ENCODE peak calls at places on chromosomes 13 and 19, in six cellular contexts. K is tibial nerve, Y is glutamatergic neuron, D is fibroblast of mammary gland, N is uterus, R is A673. B is an unnamed sample.

GRCh38 chr13:21061077-21061945 is at the start of gene LATS2:
- DNase-seq in K (peak), Y (peak), D (peak), N (peak), R (peak), B (peak)

GRCh38 chr13:109162248-109163051 is 533.0 kb downstream of the MYO16 start:
- DNase-seq in K (no peak), Y (no peak), D (no peak), N (no peak), R (no peak), B (no peak)

GRCh38 chr19:29576761-29577661 is 29.1 kb upstream of the POP4 start:
- DNase-seq in K (no peak), Y (no peak), D (peak), N (no peak), R (no peak), B (peak)

GRCh38 chr19:50551034-50551712 is 17.1 kb downstream of the LRRC4B start:
- DNase-seq in K (no peak), Y (peak), D (no peak), N (no peak), R (no peak), B (no peak)

GRCh38 chr13:19864339-19865309 is 1.2 kb upstream of the ZMYM5 start:
- DNase-seq in K (peak), Y (peak), D (peak), N (peak), R (peak), B (peak)

GRCh38 chr13:99827011-99827410 is 144.6 kb downstream of the ZIC5 start:
- DNase-seq in K (no peak), Y (no peak), D (no peak), N (no peak), R (no peak), B (no peak)

GRCh38 chr19:31742249-31742648 is 393.0 kb upstream of the TSHZ3 start:
- DNase-seq in K (no peak), Y (no peak), D (no peak), N (no peak), R (peak), B (no peak)

GRCh38 chr13:55230570-55230908 is 1910.2 kb upstream of the PRR20A start:
- DNase-seq in K (no peak), Y (no peak), D (no peak), N (no peak), R (no peak), B (no peak)

GRCh38 chr19:42154471-42155323 is 22.5 kb upstream of the POU2F2 start:
- DNase-seq in K (no peak), Y (no peak), D (no peak), N (no peak), R (no peak), B (no peak)

GRCh38 chr13:99322297-99323103 is 15.3 kb upstream of the GPR183 start:
- DNase-seq in K (no peak), Y (no peak), D (peak), N (no peak), R (no peak), B (peak)

GRCh38 chr13:51585234-51585672 is 991 bp downstream of the WDFY2 start:
- DNase-seq in K (no peak), Y (no peak), D (peak), N (no peak), R (no peak), B (no peak)

GRCh38 chr19:3024509-3024869 is 4.6 kb downstream of the TLE2 start:
- DNase-seq in K (no peak), Y (no peak), D (no peak), N (no peak), R (no peak), B (no peak)

GRCh38 chr19:49387936-49388372 is at the start of gene KASH5:
- DNase-seq in K (peak), Y (no peak), D (peak), N (peak), R (no peak), B (peak)

GRCh38 chr13:91741925-91742324 is 343.5 kb downstream of the GPC5 start:
- DNase-seq in K (no peak), Y (no peak), D (no peak), N (no peak), R (no peak), B (no peak)

GRCh38 chr13:28735481-28736029 is 16.8 kb upstream of the SLC46A3 start:
- DNase-seq in K (no peak), Y (no peak), D (no peak), N (no peak), R (no peak), B (no peak)

GRCh38 chr19:39494661-39495060 is 4.1 kb upstream of the DLL3 start:
- DNase-seq in K (no peak), Y (no peak), D (no peak), N (no peak), R (no peak), B (no peak)

GRCh38 chr13:107554355-107554905 is 660.9 kb downstream of the LIG4 start:
- DNase-seq in K (no peak), Y (peak), D (no peak), N (no peak), R (no peak), B (no peak)

GRCh38 chr19:12751635-12752034 is at the start of gene BEST2:
- DNase-seq in K (no peak), Y (no peak), D (no peak), N (no peak), R (no peak), B (no peak)

GRCh38 chr13:49042476-49042875 is 66.8 kb downstream of the FNDC3A start:
- DNase-seq in K (no peak), Y (no peak), D (no peak), N (no peak), R (no peak), B (no peak)

GRCh38 chr13:31191748-31192147 is 8.0 kb upstream of the B3GLCT start:
- DNase-seq in K (no peak), Y (no peak), D (no peak), N (no peak), R (no peak), B (no peak)
- TF ChIP-seq CTCF in K (no peak), Y (no peak), D (no peak), N (no peak), R (no peak), B (no peak)

DNA sequence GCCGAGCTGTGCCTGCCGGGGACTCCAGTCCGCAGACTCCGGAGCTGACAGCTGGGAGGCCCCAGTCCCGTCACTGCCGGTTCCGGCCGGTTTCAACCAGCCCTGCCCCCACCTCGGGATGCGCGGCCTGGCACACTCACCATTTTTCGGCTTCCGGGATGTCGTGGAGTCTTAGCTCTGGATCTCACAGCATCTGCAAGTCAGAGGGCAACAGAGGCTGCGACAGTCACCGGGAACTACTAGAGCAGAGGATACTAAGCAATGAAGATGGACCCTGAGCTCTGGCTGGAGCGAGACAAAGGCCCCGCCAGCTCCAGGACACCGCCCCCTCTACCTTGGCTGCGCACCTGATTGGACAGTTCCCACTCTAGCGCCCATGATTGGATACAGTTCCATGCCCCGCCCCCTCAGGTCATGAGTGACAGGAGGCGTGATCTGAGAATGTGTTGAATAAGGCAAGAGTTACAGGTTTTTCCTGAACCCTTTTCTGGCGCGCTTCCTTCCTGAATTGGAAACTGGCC is at the start of gene ZNF682:
- DNase-seq in K (peak), Y (peak), D (peak), N (peak), R (peak), B (peak)
- TF ChIP-seq CTCF in K (no peak), Y (no peak), D (no peak), N (no peak), R (no peak), B (no peak)

GRCh38 chr13:41411536-41411935 is 45.8 kb upstream of the RGCC start:
- DNase-seq in K (no peak), Y (no peak), D (peak), N (no peak), R (peak), B (no peak)
- TF ChIP-seq CTCF in K (peak), Y (no peak), D (peak), N (no peak), R (peak), B (no peak)

GRCh38 chr19:35715355-35715809 is 2.4 kb upstream of the KMT2B start:
- DNase-seq in K (no peak), Y (no peak), D (no peak), N (peak), R (no peak), B (no peak)

GRCh38 chr19:35713904-35714440 is 3.8 kb upstream of the KMT2B start:
- DNase-seq in K (no peak), Y (no peak), D (no peak), N (no peak), R (no peak), B (no peak)

GRCh38 chr19:35715981-35716734 is 1.6 kb upstream of the KMT2B start:
- DNase-seq in K (no peak), Y (no peak), D (no peak), N (peak), R (no peak), B (no peak)

GRCh38 chr19:35712910-35713845 is 4.6 kb upstream of the KMT2B start:
- DNase-seq in K (no peak), Y (no peak), D (peak), N (no peak), R (no peak), B (peak)

GRCh38 chr19:35714601-35715354 is 3.0 kb upstream of the KMT2B start:
- DNase-seq in K (no peak), Y (no peak), D (no peak), N (no peak), R (no peak), B (no peak)
- TF ChIP-seq CTCF in K (no peak), Y (no peak), D (no peak), N (no peak), R (no peak), B (no peak)

GRCh38 chr19:347946-348861 is 3.6 kb upstream of the MIER2 start:
- DNase-seq in K (no peak), Y (no peak), D (no peak), N (no peak), R (peak), B (no peak)
- TF ChIP-seq CTCF in K (no peak), Y (no peak), D (peak), N (no peak), R (peak), B (no peak)

GRCh38 chr13:27535546-27535945 is 84.8 kb downstream of the LNX2 start:
- DNase-seq in K (no peak), Y (no peak), D (no peak), N (no peak), R (no peak), B (no peak)
- TF ChIP-seq CTCF in K (no peak), Y (no peak), D (no peak), N (no peak), R (no peak), B (no peak)

GRCh38 chr19:14476663-14477401 is 1.7 kb upstream of the PTGER1 start:
- DNase-seq in K (no peak), Y (peak), D (peak), N (peak), R (peak), B (no peak)

GRCh38 chr19:14473915-14474578 is 1.1 kb downstream of the PTGER1 start:
- DNase-seq in K (no peak), Y (peak), D (no peak), N (no peak), R (no peak), B (no peak)

GRCh38 chr19:14474827-14475226 is 327 bp downstream of the PTGER1 start:
- DNase-seq in K (no peak), Y (no peak), D (no peak), N (no peak), R (no peak), B (no peak)

GRCh38 chr19:14476307-14476662 is 1.1 kb upstream of the PTGER1 start:
- DNase-seq in K (no peak), Y (no peak), D (no peak), N (no peak), R (no peak), B (no peak)

GRCh38 chr19:14475251-14476073 is at the start of gene PTGER1:
- DNase-seq in K (no peak), Y (peak), D (peak), N (no peak), R (peak), B (no peak)
- TF ChIP-seq CTCF in K (peak), Y (no peak), D (no peak), N (no peak), R (peak), B (no peak)